ENCODE peak calls at places on chromosome 15, in nine cellular contexts. J is B cell; Y is lung; F is RWPE1; U is NCI-H510A; T is activated effector memory CD4-positive, alpha-beta T cell treated with Interleukin-2 at 50 U/mL for 16 hours; O is mucosa of descending colon; A is NCI-H2081; Z is nucleus accumbens. W is an unnamed sample.

GRCh38 chr15:73617310-73617709 is 15.9 kb downstream of the NPTN start:
- DNase-seq in J (no peak), F (no peak), O (no peak), Y (no peak), T (no peak), A (no peak), U (no peak), Z (no peak), W (peak; percentile 17)

GRCh38 chr15:101044625-101045235 is 125.6 kb downstream of the LRRK1 start:
- DNase-seq in Y (peak; percentile 7), J (peak; percentile 31), A (no peak), U (no peak), F (no peak), O (no peak), T (no peak), Z (no peak), W (no peak)

GRCh38 chr15:84833447-84833846 is 16.3 kb downstream of the ALPK3 start:
- DNase-seq in J (no peak), O (no peak), F (no peak), Y (no peak), U (no peak), T (no peak), A (no peak), Z (no peak), W (no peak)

GRCh38 chr15:83108266-83109219 is 1.1 kb downstream of the TM6SF1 start:
- DNase-seq in A (no peak), Z (peak; percentile 36), O (peak; percentile 25), J (peak; percentile 52), Y (peak; percentile 68), T (no peak), F (no peak), U (no peak), W (no peak)

GRCh38 chr15:40253179-40253790 is 14.4 kb downstream of the PAK6 start:
- DNase-seq in J (no peak), A (no peak), U (no peak), Y (no peak), Z (no peak), F (no peak), O (no peak), T (no peak), W (no peak)

GRCh38 chr15:56732135-56732880 is 1.0 kb downstream of the ZNF280D start:
- DNase-seq in A (peak; percentile 52), T (no peak), O (peak; percentile 21), J (no peak), U (no peak), Z (no peak), F (peak; percentile 8), Y (no peak), W (peak; percentile 23)

GRCh38 chr15:48564690-48565089 is 80.8 kb downstream of the FBN1 start:
- DNase-seq in Z (no peak), Y (no peak), J (no peak), O (no peak), A (no peak), U (no peak), T (no peak), F (peak; percentile 16), W (no peak)

GRCh38 chr15:29568840-29569532 is 253.3 kb downstream of the TJP1 start:
- DNase-seq in T (no peak), A (peak; percentile 86), Z (no peak), Y (no peak), U (peak; percentile 26), O (peak; percentile 82), J (no peak), F (peak; percentile 71), W (no peak)

GRCh38 chr15:88398011-88398410 is 69.2 kb downstream of the MRPL46 start:
- DNase-seq in U (no peak), J (no peak), T (no peak), Y (no peak), O (no peak), Z (no peak), A (no peak), F (no peak), W (no peak)

GRCh38 chr15:74845208-74845568 is 2.2 kb upstream of the ULK3 start:
- DNase-seq in T (peak; percentile 65), J (no peak), Y (no peak), Z (no peak), U (no peak), F (no peak), O (no peak), A (no peak), W (no peak)

GRCh38 chr15:38145671-38146111 is 106.9 kb upstream of the SPRED1 start:
- DNase-seq in J (no peak), Z (peak; percentile 0), F (no peak), Y (no peak), O (no peak), A (no peak), T (no peak), U (no peak), W (no peak)

GRCh38 chr15:73996939-73997338 is 2.4 kb downstream of the PML start:
- DNase-seq in A (peak; percentile 43), O (no peak), U (no peak), Y (no peak), Z (no peak), J (no peak), F (no peak), T (no peak), W (no peak)

GRCh38 chr15:31265871-31266711 is 60.5 kb upstream of the KLF13 start:
- DNase-seq in O (peak; percentile 63), J (peak; percentile 85), Z (peak; percentile 41), F (no peak), T (peak; percentile 73), Y (peak; percentile 59), A (no peak), U (peak; percentile 27), W (peak; percentile 31)

GRCh38 chr15:31084176-31084575 is 17.3 kb downstream of the TRPM1 start:
- DNase-seq in U (no peak), Y (no peak), F (no peak), J (no peak), Z (no peak), T (no peak), A (no peak), O (no peak), W (no peak)

GRCh38 chr15:101615986-101616848 is 36.0 kb downstream of the TM2D3 start:
- DNase-seq in Z (no peak), T (no peak), Y (peak; percentile 47), A (peak; percentile 56), U (no peak), F (peak; percentile 54), J (no peak), O (peak; percentile 60), W (peak; percentile 18)

GRCh38 chr15:55709458-55709857 is 33.5 kb downstream of the PRTG start:
- DNase-seq in T (no peak), Z (no peak), U (no peak), Y (no peak), A (no peak), O (no peak), F (no peak), J (no peak), W (no peak)

GRCh38 chr15:68375716-68376220 is 56.2 kb downstream of the ITGA11 start:
- DNase-seq in J (no peak), Y (no peak), Z (no peak), O (no peak), A (no peak), U (no peak), F (no peak), T (no peak), W (no peak)

GRCh38 chr15:94164202-94164807 is 67.1 kb upstream of the MCTP2 start:
- DNase-seq in F (peak; percentile 50), Y (peak; percentile 53), U (no peak), T (peak; percentile 12), J (peak; percentile 62), O (peak; percentile 74), Z (peak; percentile 37), A (peak; percentile 74), W (peak; percentile 20)

GRCh38 chr15:63040954-63041353 is 1.6 kb upstream of the TPM1 start:
- DNase-seq in F (no peak), A (no peak), O (no peak), Y (no peak), U (no peak), T (no peak), Z (no peak), J (no peak), W (no peak)

GRCh38 chr15:85708402-85708932 is 86.3 kb downstream of the KLHL25 start:
- DNase-seq in O (no peak), J (no peak), U (no peak), Y (no peak), F (no peak), T (no peak), Z (no peak), A (no peak), W (no peak)

GRCh38 chr15:89334510-89335288 is at the start of gene POLG:
- DNase-seq in J (peak; percentile 99), F (peak; percentile 98), O (peak; percentile 97), A (peak; percentile 99), U (peak; percentile 94), Z (peak; percentile 99), T (peak; percentile 98), Y (peak; percentile 99), W (peak; percentile 98)

GRCh38 chr15:69538381-69538780 is 85.8 kb downstream of the RPLP1 start:
- DNase-seq in A (no peak), T (no peak), O (no peak), Y (no peak), Z (no peak), J (no peak), F (no peak), U (no peak), W (no peak)

W was measured in smooth muscle cell of the brain vasculature.